ENCODE peak calls at places on chromosomes 7 and 10, in ten cellular contexts. R is fibroblast of lung; H is GM18507; Z is cardiac fibroblast; O is M059J; F is left ventricle myocardium superior; Q is lower leg skin; B is CD4-positive, alpha-beta memory T cell; U is activated CD4-positive, alpha-beta T cell treated with anti-CD3 and anti-CD28 coated beads, Interleukin-2, amount 50 U/mL, for 48 hours; G is NCI-H774. K is an unnamed sample.
A peak's percentile ranks its signal among the peaks of the same experiment; 100 is the strongest.

GRCh38 chr10:69372126-69372980 is 44.4 kb downstream of the TACR2 start:
- DNase-seq in H (no peak), R (no peak), F (no peak), B (no peak), G (no peak), O (no peak), Z (peak; percentile 88), U (no peak), Q (no peak), K (no peak)

GRCh38 chr10:113305871-113306270 is 247.0 kb upstream of the HABP2 start:
- DNase-seq in U (no peak), H (no peak), G (no peak), O (peak; percentile 45), F (no peak), Z (peak; percentile 60), Q (no peak), B (no peak), R (peak; percentile 47), K (peak; percentile 82)

GRCh38 chr10:71975087-71975890 is 11.1 kb downstream of the CHST3 start:
- DNase-seq in G (no peak), O (peak; percentile 78), H (no peak), Z (peak; percentile 19), R (no peak), Q (no peak), B (no peak), F (peak; percentile 81), U (no peak), K (peak; percentile 50)

GRCh38 chr7:98420966-98421612 is 20.2 kb upstream of the BAIAP2L1 start:
- DNase-seq in U (peak; percentile 67), H (peak; percentile 58), Q (no peak), O (peak; percentile 59), F (peak; percentile 50), B (peak; percentile 43), R (peak; percentile 17), Z (peak; percentile 36), G (peak; percentile 89), K (peak; percentile 66)

GRCh38 chr10:11874568-11875182 is 51.5 kb downstream of the PROSER2 start:
- DNase-seq in Z (peak; percentile 89), U (peak; percentile 34), F (peak; percentile 53), H (no peak), G (no peak), O (no peak), B (no peak), Q (peak; percentile 43), R (peak; percentile 30), K (peak; percentile 65)

GRCh38 chr7:37052673-37053072 is 328.4 kb upstream of the AOAH start:
- DNase-seq in F (no peak), O (peak; percentile 38), H (no peak), B (peak; percentile 8), Q (no peak), G (no peak), R (peak; percentile 65), Z (peak; percentile 36), U (no peak), K (peak; percentile 66)

GRCh38 chr10:98235876-98236275 is 32.1 kb downstream of the LOXL4 start:
- DNase-seq in R (no peak), H (no peak), G (no peak), O (no peak), F (no peak), Q (no peak), U (no peak), B (no peak), Z (peak; percentile 20), K (no peak)

GRCh38 chr7:139772115-139772514 is 5.7 kb downstream of the HIPK2 start:
- DNase-seq in Q (no peak), H (no peak), R (peak; percentile 40), Z (no peak), B (no peak), O (no peak), U (no peak), G (no peak), F (no peak), K (no peak)

GRCh38 chr7:39810204-39810642 is 139.8 kb upstream of the CDK13 start:
- DNase-seq in B (no peak), Z (no peak), G (no peak), F (no peak), U (no peak), O (no peak), Q (no peak), H (no peak), R (no peak), K (no peak)

GRCh38 chr7:27922907-27923306 is 182.9 kb downstream of the TAX1BP1 start:
- DNase-seq in B (no peak), F (no peak), O (no peak), Q (no peak), U (no peak), H (no peak), G (no peak), Z (no peak), R (no peak), K (no peak)

GRCh38 chr10:110475722-110476515 is 21.8 kb upstream of the DUSP5 start:
- DNase-seq in G (no peak), F (no peak), U (no peak), Q (no peak), H (no peak), R (no peak), O (no peak), B (no peak), Z (no peak), K (no peak)

GRCh38 chr7:64614812-64615211 is 51.1 kb upstream of the ZNF107 start:
- DNase-seq in Z (no peak), O (no peak), F (no peak), U (no peak), G (no peak), R (no peak), B (no peak), Q (no peak), H (no peak), K (no peak)

GRCh38 chr10:30505543-30506298 is 71.7 kb downstream of the MAP3K8 start:
- DNase-seq in O (no peak), G (peak; percentile 48), Z (no peak), Q (no peak), U (no peak), R (no peak), H (no peak), F (no peak), B (no peak), K (no peak)

GRCh38 chr7:121485457-121486243 is 89.5 kb upstream of the FAM3C start:
- DNase-seq in U (no peak), H (no peak), O (peak; percentile 31), F (no peak), Q (no peak), Z (peak; percentile 78), G (no peak), R (no peak), B (no peak), K (peak; percentile 44)

GRCh38 chr10:71575446-71575845 is 144.1 kb downstream of the C10orf105 start:
- DNase-seq in Q (no peak), Z (no peak), H (no peak), O (no peak), B (no peak), G (no peak), U (no peak), F (peak; percentile 81), R (no peak), K (no peak)

GRCh38 chr10:4102802-4103344 is 317.9 kb upstream of the KLF6 start:
- DNase-seq in Q (no peak), G (no peak), R (no peak), B (no peak), U (no peak), H (no peak), Z (no peak), F (no peak), O (peak; percentile 10), K (no peak)

GRCh38 chr7:44979481-44980392 is 922 bp upstream of the MYO1G start:
- DNase-seq in Z (no peak), Q (no peak), U (peak; percentile 28), O (peak; percentile 24), F (no peak), G (no peak), R (peak; percentile 31), H (no peak), B (no peak), K (no peak)

GRCh38 chr7:78368781-78369180 is 570.2 kb downstream of the PHTF2 start:
- DNase-seq in Q (no peak), U (no peak), F (no peak), Z (no peak), H (no peak), G (no peak), R (no peak), O (peak; percentile 7), B (no peak), K (peak; percentile 69)

K was measured in astrocyte of the hippocampus.